ENCODE peak calls at places on chromosomes 4 and X, in nine cellular contexts. B is hepatocyte, K is epithelial cell of esophagus, Z is heart left ventricle, U is cardiac muscle cell, J is AG04450, H is GM12864, D is fibroblast of pulmonary artery, T is ovary. N is an unnamed sample.

GRCh38 chr4:14313757-14314156 is 686.2 kb upstream of the BOD1L1 start:
- DNase-seq in B (no peak), K (no peak), Z (no peak), U (no peak), J (no peak), H (no peak), D (no peak), T (no peak), N (no peak)

GRCh38 chr4:149645790-149646189 is 169.9 kb downstream of the IQCM start:
- DNase-seq in B (peak), K (peak), Z (no peak), U (no peak), J (no peak), H (no peak), D (no peak), T (no peak), N (no peak)

GRCh38 chrX:19947612-19948011 is 43.2 kb downstream of the BCLAF3 start:
- DNase-seq in B (no peak), K (peak), Z (no peak), U (no peak), J (no peak), H (no peak), D (no peak), T (no peak), N (no peak)

GRCh38 chrX:16836371-16836770 is 33.8 kb downstream of the RBBP7 start:
- DNase-seq in B (peak), K (peak), Z (no peak), U (peak), J (no peak), H (no peak), D (no peak), T (no peak), N (peak)

GRCh38 chrX:20863649-20864048 is 510.6 kb upstream of the CNKSR2 start:
- DNase-seq in B (no peak), K (peak), Z (no peak), U (no peak), J (no peak), H (no peak), D (no peak), T (no peak), N (no peak)

GRCh38 chr4:95129708-95130343 is 372.1 kb downstream of the BMPR1B start:
- DNase-seq in B (peak), K (peak), Z (peak), U (no peak), J (peak), H (no peak), D (peak), T (no peak), N (peak)

GRCh38 chr4:42568610-42569207 is 88.2 kb downstream of the ATP8A1 start:
- DNase-seq in B (peak), K (peak), Z (peak), U (peak), J (peak), H (peak), D (peak), T (peak), N (peak)

GRCh38 chrX:40152706-40153334 is 55.1 kb upstream of the BCOR start:
- DNase-seq in B (peak), K (no peak), Z (peak), U (no peak), J (no peak), H (no peak), D (no peak), T (peak), N (no peak)

GRCh38 chr4:112550728-112551127 is 34.7 kb upstream of the NEUROG2 start:
- DNase-seq in B (no peak), K (peak), Z (no peak), U (no peak), J (peak), H (no peak), D (peak), T (no peak), N (peak)

GRCh38 chr4:112926826-112927225 is 122.6 kb upstream of the ANK2 start:
- DNase-seq in B (no peak), K (no peak), Z (no peak), U (no peak), J (no peak), H (no peak), D (no peak), T (no peak), N (no peak)

GRCh38 chr4:169652535-169652934 is 32.2 kb downstream of the CLCN3 start:
- DNase-seq in B (no peak), K (no peak), Z (no peak), U (no peak), J (no peak), H (no peak), D (no peak), T (no peak), N (no peak)

GRCh38 chr4:153238146-153238919 is 34.1 kb downstream of the TRIM2 start:
- DNase-seq in B (no peak), K (no peak), Z (no peak), U (no peak), J (no peak), H (no peak), D (no peak), T (no peak), N (no peak)

GRCh38 chr4:165965503-165965902 is 92.5 kb downstream of the TLL1 start:
- DNase-seq in B (no peak), K (peak), Z (no peak), U (no peak), J (no peak), H (no peak), D (no peak), T (no peak), N (peak)

DNA sequence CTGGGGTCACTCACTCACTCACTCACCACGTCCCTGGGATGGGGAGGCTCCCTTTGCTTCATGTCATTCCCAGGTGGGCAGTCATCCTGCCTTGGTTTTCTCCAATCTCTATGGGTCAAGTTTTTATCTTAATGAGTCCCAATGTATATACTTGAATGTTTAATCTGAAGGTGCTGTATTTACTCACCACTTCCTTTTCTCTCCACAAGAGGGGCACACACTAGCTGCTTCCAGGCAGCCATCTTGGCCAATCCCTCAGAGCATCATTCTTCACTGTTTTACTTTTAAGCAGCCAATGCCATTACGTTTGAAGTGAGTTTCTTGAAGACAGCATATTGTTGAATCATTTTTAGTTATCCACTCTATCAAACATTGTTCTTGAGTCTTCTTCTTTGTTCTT is 153.4 kb upstream of the ARSJ start:
- DNase-seq in B (no peak), K (peak), Z (no peak), U (no peak), J (no peak), H (no peak), D (peak), T (no peak), N (no peak)
- H3K4me3 ChIP-seq in B (no peak), K (no peak), Z (no peak), U (no peak), J (no peak), H (no peak), D (no peak), T (no peak), N (no peak)

DNA sequence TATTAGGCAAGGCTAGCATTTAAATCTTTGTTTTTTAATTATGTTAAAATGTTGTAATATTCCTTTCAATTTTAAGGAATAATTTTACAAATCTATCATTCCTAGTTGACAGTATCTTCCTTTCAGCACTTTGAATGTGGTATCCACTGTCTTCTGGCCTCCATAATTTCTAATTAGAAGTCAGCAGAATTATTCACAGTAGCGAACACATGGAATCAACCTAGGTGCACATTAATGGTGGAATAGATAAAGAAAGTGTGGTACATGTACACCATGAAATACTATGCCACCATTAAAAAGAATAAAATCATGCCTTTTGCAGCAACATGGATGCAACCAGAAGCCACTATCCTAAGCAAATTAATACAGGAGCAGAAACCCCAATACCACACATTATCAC is 1887.8 kb downstream of the PCDH7 start:
- DNase-seq in B (no peak), K (no peak), Z (no peak), U (no peak), J (no peak), H (no peak), D (no peak), T (no peak), N (no peak)
- H3K4me3 ChIP-seq in B (no peak), K (no peak), Z (no peak), U (no peak), J (no peak), H (no peak), D (no peak), T (no peak), N (no peak)

DNA sequence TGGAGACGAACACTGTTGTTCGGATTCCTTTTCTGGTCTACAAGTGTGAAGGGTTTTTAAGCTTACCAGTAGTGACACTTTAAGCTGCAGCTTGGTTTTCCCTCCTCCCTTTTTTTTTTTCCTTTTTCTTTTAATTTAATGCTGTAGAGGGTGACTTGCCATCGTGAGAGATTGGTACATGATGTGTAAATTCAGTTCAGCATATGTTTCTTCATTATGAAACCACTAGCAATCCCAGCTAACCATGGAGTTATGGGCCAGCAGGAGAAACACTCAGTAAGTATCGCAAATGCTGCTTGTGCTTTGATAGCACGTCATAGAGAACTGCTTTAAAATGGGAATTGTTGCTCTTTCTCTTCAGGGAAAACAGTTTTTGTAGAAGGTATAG is 165.1 kb downstream of the RAPGEF2 start:
- DNase-seq in B (no peak), K (no peak), Z (no peak), U (no peak), J (no peak), H (no peak), D (peak), T (no peak), N (peak)
- H3K4me3 ChIP-seq in B (no peak), K (no peak), Z (peak), U (no peak), J (no peak), H (peak), D (peak), T (no peak), N (peak)

GRCh38 chr4:23736466-23736865 is 153.4 kb downstream of the PPARGC1A start:
- DNase-seq in B (no peak), K (no peak), Z (no peak), U (no peak), J (no peak), H (no peak), D (no peak), T (no peak), N (no peak)

GRCh38 chr4:23737571-23737970 is 152.3 kb downstream of the PPARGC1A start:
- DNase-seq in B (no peak), K (no peak), Z (no peak), U (no peak), J (no peak), H (no peak), D (no peak), T (no peak), N (no peak)

GRCh38 chr4:23730998-23731397 is 158.8 kb downstream of the PPARGC1A start:
- DNase-seq in B (no peak), K (no peak), Z (no peak), U (no peak), J (no peak), H (no peak), D (no peak), T (no peak), N (no peak)

GRCh38 chr4:23733476-23733875 is 156.4 kb downstream of the PPARGC1A start:
- DNase-seq in B (no peak), K (no peak), Z (no peak), U (no peak), J (no peak), H (no peak), D (no peak), T (no peak), N (no peak)

GRCh38 chr4:23733911-23734458 is 155.9 kb downstream of the PPARGC1A start:
- DNase-seq in B (peak), K (no peak), Z (no peak), U (no peak), J (no peak), H (no peak), D (no peak), T (no peak), N (no peak)
- H3K4me3 ChIP-seq in B (no peak), K (no peak), Z (no peak), U (no peak), J (no peak), H (no peak), D (no peak), T (no peak), N (no peak)

GRCh38 chrX:71637848-71638247 is 19.5 kb upstream of the CXCR3 start:
- DNase-seq in B (no peak), K (peak), Z (no peak), U (no peak), J (no peak), H (no peak), D (peak), T (no peak), N (peak)

GRCh38 chrX:71637253-71637618 is 18.9 kb upstream of the CXCR3 start:
- DNase-seq in B (no peak), K (peak), Z (no peak), U (no peak), J (no peak), H (no peak), D (no peak), T (no peak), N (peak)

GRCh38 chrX:71638409-71638808 is 20.1 kb upstream of the CXCR3 start:
- DNase-seq in B (no peak), K (no peak), Z (no peak), U (no peak), J (no peak), H (no peak), D (no peak), T (no peak), N (no peak)

GRCh38 chrX:71634366-71634765 is 16.1 kb upstream of the CXCR3 start:
- DNase-seq in B (no peak), K (no peak), Z (no peak), U (peak), J (no peak), H (no peak), D (no peak), T (no peak), N (no peak)

DNA sequence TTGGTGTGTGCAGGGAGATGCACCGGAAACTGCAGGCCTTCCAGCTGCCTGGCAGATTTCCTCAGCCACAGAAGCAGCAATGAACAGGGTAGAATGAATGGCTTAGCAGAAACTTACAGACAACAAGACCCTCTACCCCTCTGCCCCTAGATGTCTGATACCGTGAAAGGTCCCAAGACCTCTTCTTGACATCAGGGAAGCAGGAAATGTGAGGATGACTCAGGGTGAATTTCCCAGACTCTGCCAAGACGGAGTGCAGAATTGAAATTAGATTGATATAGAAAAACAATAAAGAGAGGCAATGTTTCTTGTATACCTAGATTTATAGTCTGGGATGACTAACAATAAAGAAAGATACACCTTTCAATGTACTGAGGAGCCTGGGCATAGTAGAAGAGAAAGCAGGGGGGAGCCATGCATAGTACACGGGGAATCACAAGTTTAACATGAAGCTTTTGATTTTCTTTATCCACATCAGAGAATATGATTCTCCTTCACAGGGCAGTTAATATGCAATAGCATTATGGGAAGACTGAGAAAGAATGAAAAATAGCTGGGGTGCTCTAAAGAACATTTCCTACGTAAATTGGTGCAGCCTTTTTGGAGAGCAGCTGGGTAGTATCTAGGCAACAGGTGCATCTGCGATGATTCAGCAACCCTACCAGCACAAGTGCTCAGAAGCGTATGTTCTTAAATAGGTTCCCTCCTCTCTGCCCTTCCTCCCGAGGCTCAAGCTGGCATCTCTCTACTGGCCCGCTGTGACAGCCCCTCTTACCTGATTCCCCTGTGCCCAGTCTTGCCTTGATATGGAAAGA is 18.3 kb upstream of the CXCR3 start:
- DNase-seq in B (no peak), K (no peak), Z (no peak), U (no peak), J (no peak), H (no peak), D (no peak), T (no peak), N (no peak)
- H3K4me3 ChIP-seq in B (no peak), K (no peak), Z (no peak), U (no peak), J (no peak), H (no peak), D (no peak), T (no peak), N (no peak)

DNA sequence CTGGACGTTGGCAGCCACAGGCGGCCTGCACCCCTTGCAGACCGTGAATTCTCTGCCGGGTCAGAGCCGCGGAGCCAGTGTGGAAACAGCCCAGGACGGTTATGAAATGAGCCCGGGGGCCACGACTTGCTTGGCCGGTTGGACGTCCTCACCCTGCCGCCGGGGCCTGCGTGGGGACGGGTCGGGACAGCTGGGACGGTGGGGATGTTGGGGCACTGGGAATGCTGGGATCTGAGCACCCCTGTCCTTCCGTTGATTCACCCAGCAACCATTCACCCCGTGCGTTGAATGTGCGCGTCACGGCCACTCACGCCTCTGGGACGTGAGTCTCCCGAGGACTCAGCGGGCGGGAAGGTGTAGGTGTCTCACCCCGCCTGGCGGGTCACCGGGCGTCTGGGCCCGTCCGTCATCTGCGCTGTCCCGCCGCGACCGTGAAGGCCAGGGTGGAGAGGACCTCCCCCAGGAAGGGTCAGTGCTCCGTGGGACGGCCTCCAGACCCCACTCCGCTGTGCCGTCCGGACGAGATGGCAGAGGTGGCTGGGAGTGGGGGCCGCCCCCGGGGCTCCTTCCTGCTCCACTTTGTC is 4.5 kb upstream of the PLCXD1 start:
- DNase-seq in B (peak), K (peak), Z (peak), U (no peak), J (no peak), H (no peak), D (peak), T (no peak), N (peak)
- H3K4me3 ChIP-seq in B (peak), K (peak), Z (peak), U (peak), J (peak), H (peak), D (peak), T (peak), N (peak)